ENCODE peak calls at places on chromosomes 5 and 9, in nine cellular contexts. W, Y, Q, K, M, G, F, P and S are unnamed samples.

GRCh38 chr5:89313804-89314588 is 431.0 kb upstream of the MEF2C start:
- DNase-seq in W (no peak), Y (no peak), Q (no peak), K (peak; percentile 40), M (no peak), G (peak; percentile 32), F (no peak), P (peak; percentile 57), S (no peak)

GRCh38 chr5:164921722-164922121 is 1416.3 kb downstream of the MAT2B start:
- DNase-seq in W (no peak), Y (no peak), Q (no peak), K (no peak), M (no peak), G (no peak), F (no peak), P (no peak), S (no peak)

GRCh38 chr5:124919752-124920151 is 173.3 kb upstream of the ZNF608 start:
- DNase-seq in W (no peak), Y (no peak), Q (no peak), K (no peak), M (no peak), G (no peak), F (no peak), P (no peak), S (no peak)

GRCh38 chr9:133881671-133882381 is 110.3 kb downstream of the VAV2 start:
- DNase-seq in W (no peak), Y (peak; percentile 61), Q (no peak), K (no peak), M (no peak), G (no peak), F (no peak), P (no peak), S (no peak)

GRCh38 chr5:116097301-116097700 is 12.5 kb downstream of the COMMD10 start:
- DNase-seq in W (no peak), Y (no peak), Q (no peak), K (no peak), M (no peak), G (peak; percentile 42), F (no peak), P (no peak), S (no peak)

GRCh38 chr5:135998889-135999288 is 29.9 kb upstream of the TGFBI start:
- DNase-seq in W (no peak), Y (no peak), Q (no peak), K (no peak), M (no peak), G (no peak), F (no peak), P (no peak), S (no peak)

GRCh38 chr5:87252283-87252605 is 15.4 kb upstream of the RASA1 start:
- DNase-seq in W (no peak), Y (no peak), Q (no peak), K (no peak), M (no peak), G (no peak), F (no peak), P (no peak), S (no peak)

GRCh38 chr9:136074706-136075105 is 20.4 kb downstream of the NACC2 start:
- DNase-seq in W (no peak), Y (no peak), Q (no peak), K (no peak), M (no peak), G (no peak), F (no peak), P (no peak), S (no peak)

GRCh38 chr5:37816331-37816730 is 23.5 kb downstream of the GDNF start:
- DNase-seq in W (no peak), Y (no peak), Q (no peak), K (no peak), M (no peak), G (no peak), F (no peak), P (no peak), S (no peak)

GRCh38 chr5:133319905-133320520 is 268.2 kb downstream of the HSPA4 start:
- DNase-seq in W (no peak), Y (no peak), Q (no peak), K (no peak), M (no peak), G (no peak), F (no peak), P (no peak), S (no peak)

GRCh38 chr5:175815126-175815913 is 56.1 kb upstream of the CPLX2 start:
- DNase-seq in W (no peak), Y (no peak), Q (no peak), K (no peak), M (no peak), G (no peak), F (no peak), P (no peak), S (no peak)

GRCh38 chr5:37197340-37198050 is 51.7 kb downstream of the CPLANE1 start:
- DNase-seq in W (no peak), Y (no peak), Q (no peak), K (no peak), M (no peak), G (peak; percentile 10), F (no peak), P (no peak), S (no peak)

GRCh38 chr9:69590241-69590640 is 81.9 kb downstream of the APBA1 start:
- DNase-seq in W (no peak), Y (no peak), Q (no peak), K (no peak), M (no peak), G (no peak), F (no peak), P (no peak), S (no peak)

GRCh38 chr5:172334196-172334595 is 50.6 kb upstream of the UBTD2 start:
- DNase-seq in W (no peak), Y (no peak), Q (no peak), K (no peak), M (no peak), G (no peak), F (no peak), P (no peak), S (no peak)

GRCh38 chr9:32502459-32502858 is 23.5 kb downstream of the RIGI start:
- DNase-seq in W (no peak), Y (no peak), Q (no peak), K (peak; percentile 78), M (no peak), G (peak; percentile 14), F (no peak), P (no peak), S (no peak)

GRCh38 chr9:4339783-4340335 is 40.0 kb upstream of the GLIS3 start:
- DNase-seq in W (no peak), Y (no peak), Q (no peak), K (no peak), M (no peak), G (no peak), F (no peak), P (no peak), S (no peak)

GRCh38 chr9:131275332-131276106 is 791 bp downstream of the FAM78A start:
- DNase-seq in W (no peak), Y (no peak), Q (no peak), K (no peak), M (no peak), G (no peak), F (peak; percentile 74), P (no peak), S (no peak)

GRCh38 chr9:84867171-84867570 is 197.6 kb downstream of the NTRK2 start:
- DNase-seq in W (no peak), Y (no peak), Q (no peak), K (no peak), M (no peak), G (no peak), F (no peak), P (no peak), S (no peak)

GRCh38 chr5:72325566-72326297 is 5.6 kb downstream of the PTCD2 start:
- DNase-seq in W (no peak), Y (no peak), Q (no peak), K (no peak), M (no peak), G (peak; percentile 34), F (no peak), P (peak; percentile 55), S (no peak)

GRCh38 chr5:179142434-179143198 is 82.4 kb downstream of the ZNF354C start:
- DNase-seq in W (no peak), Y (no peak), Q (no peak), K (peak; percentile 53), M (no peak), G (peak; percentile 57), F (no peak), P (peak; percentile 48), S (no peak)

GRCh38 chr9:124197177-124198095 is 60.3 kb upstream of the NEK6 start:
- DNase-seq in W (no peak), Y (no peak), Q (no peak), K (no peak), M (no peak), G (no peak), F (peak; percentile 50), P (no peak), S (peak; percentile 86)

GRCh38 chr5:60376860-60377259 is 323.1 kb downstream of the DEPDC1B start:
- DNase-seq in W (no peak), Y (no peak), Q (no peak), K (no peak), M (no peak), G (no peak), F (no peak), P (no peak), S (no peak)

GRCh38 chr5:180637962-180638680 is 11.3 kb downstream of the FLT4 start:
- DNase-seq in W (no peak), Y (no peak), Q (no peak), K (no peak), M (no peak), G (no peak), F (peak; percentile 24), P (no peak), S (peak; percentile 72)